ENCODE peak calls at places on chromosomes 6 and 20, in seven cellular contexts. X is GM23248; Z is RPMI7951; N is activated naive CD4-positive, alpha-beta T cell; R is Right ventricle myocardium superior; L is activated B cell treated with CpG ODN at 0.5 μM for 24 hours; Y is body of pancreas. O is an unnamed sample.

GRCh38 chr6:21305827-21306469 is 287.6 kb upstream of the SOX4 start:
- DNase-seq in X (peak; percentile 60), Z (peak; percentile 14), N (no peak), R (no peak), L (no peak), Y (no peak), O (peak; percentile 8)

GRCh38 chr20:5526516-5526915 is 209.8 kb upstream of the PROKR2 start:
- DNase-seq in X (no peak), Z (no peak), N (no peak), R (no peak), L (no peak), Y (no peak), O (no peak)

GRCh38 chr6:53680489-53680888 is 14.9 kb upstream of the KLHL31 start:
- DNase-seq in X (no peak), Z (no peak), N (no peak), R (no peak), L (no peak), Y (no peak), O (no peak)

GRCh38 chr20:13930246-13930645 is 60.2 kb downstream of the SEL1L2 start:
- DNase-seq in X (peak; percentile 55), Z (peak; percentile 57), N (no peak), R (no peak), L (no peak), Y (no peak), O (peak; percentile 11)

GRCh38 chr6:64505312-64505711 is 869.7 kb downstream of the PHF3 start:
- DNase-seq in X (peak; percentile 10), Z (no peak), N (no peak), R (peak; percentile 22), L (no peak), Y (no peak), O (no peak)

GRCh38 chr6:106300944-106301343 is 24.6 kb downstream of the ATG5 start:
- DNase-seq in X (peak; percentile 75), Z (peak; percentile 50), N (no peak), R (no peak), L (no peak), Y (no peak), O (peak; percentile 25)

GRCh38 chr6:51855310-51856082 is 231.9 kb downstream of the PKHD1 start:
- DNase-seq in X (peak; percentile 70), Z (peak; percentile 29), N (no peak), R (no peak), L (no peak), Y (peak; percentile 34), O (peak; percentile 47)

GRCh38 chr20:19975901-19976300 is 41.3 kb upstream of the NAA20 start:
- DNase-seq in X (peak; percentile 58), Z (peak; percentile 47), N (no peak), R (peak; percentile 52), L (no peak), Y (peak; percentile 65), O (no peak)

GRCh38 chr6:73523434-73524123 is 2.7 kb upstream of the EEF1A1 start:
- DNase-seq in X (peak; percentile 67), Z (peak; percentile 60), N (peak; percentile 70), R (peak; percentile 69), L (peak; percentile 78), Y (peak; percentile 84), O (peak; percentile 54)

GRCh38 chr6:161200610-161201201 is 73.2 kb downstream of the AGPAT4 start:
- DNase-seq in X (no peak), Z (no peak), N (no peak), R (no peak), L (no peak), Y (no peak), O (no peak)

GRCh38 chr20:57647006-57647932 is 27.0 kb upstream of the ZBP1 start:
- DNase-seq in X (no peak), Z (no peak), N (no peak), R (no peak), L (no peak), Y (no peak), O (no peak)

GRCh38 chr6:5036309-5036708 is 32.5 kb upstream of the RPP40 start:
- DNase-seq in X (peak; percentile 86), Z (peak; percentile 20), N (no peak), R (no peak), L (no peak), Y (no peak), O (peak; percentile 59)

GRCh38 chr6:52389626-52390360 is 27.8 kb downstream of the PAQR8 start:
- DNase-seq in X (peak; percentile 58), Z (peak; percentile 88), N (no peak), R (peak; percentile 61), L (no peak), Y (peak; percentile 80), O (peak; percentile 42)

GRCh38 chr6:2117447-2117846 is 128.0 kb downstream of the GMDS start:
- DNase-seq in X (no peak), Z (no peak), N (no peak), R (no peak), L (no peak), Y (no peak), O (no peak)

GRCh38 chr20:53921443-53921973 is 148.9 kb downstream of the BCAS1 start:
- DNase-seq in X (no peak), Z (no peak), N (no peak), R (no peak), L (no peak), Y (no peak), O (no peak)

GRCh38 chr6:5471044-5471443 is 209.7 kb downstream of the FARS2 start:
- DNase-seq in X (peak; percentile 83), Z (peak; percentile 51), N (peak; percentile 41), R (peak; percentile 75), L (peak; percentile 24), Y (peak; percentile 68), O (peak; percentile 36)

GRCh38 chr6:2986722-2987196 is 12.9 kb upstream of the NQO2 start:
- DNase-seq in X (peak; percentile 92), Z (peak; percentile 76), N (no peak), R (no peak), L (no peak), Y (no peak), O (peak; percentile 86)

GRCh38 chr6:150070236-150070860 is 1.4 kb upstream of the ULBP3 start:
- DNase-seq in X (no peak), Z (no peak), N (no peak), R (no peak), L (no peak), Y (no peak), O (no peak)

GRCh38 chr6:118528129-118528528 is 20.0 kb upstream of the PLN start:
- DNase-seq in X (no peak), Z (no peak), N (no peak), R (no peak), L (no peak), Y (no peak), O (no peak)

GRCh38 chr6:144434308-144434990 is 149.3 kb downstream of the UTRN start:
- DNase-seq in X (peak; percentile 96), Z (peak; percentile 79), N (no peak), R (no peak), L (no peak), Y (no peak), O (peak; percentile 58)

GRCh38 chr6:41716516-41717446 is 18.6 kb downstream of the TFEB start:
- DNase-seq in X (peak; percentile 27), Z (peak; percentile 44), N (no peak), R (no peak), L (no peak), Y (peak; percentile 23), O (no peak)

GRCh38 chr6:146895772-146896061 is 296.9 kb downstream of the ADGB start:
- DNase-seq in X (no peak), Z (no peak), N (no peak), R (no peak), L (no peak), Y (no peak), O (no peak)

GRCh38 chr20:35791823-35792222 is 20.0 kb downstream of the PHF20 start:
- DNase-seq in X (peak; percentile 94), Z (no peak), N (no peak), R (no peak), L (no peak), Y (no peak), O (peak; percentile 28)

GRCh38 chr6:150466196-150466595 is 97.4 kb downstream of the IYD start:
- DNase-seq in X (no peak), Z (no peak), N (no peak), R (no peak), L (no peak), Y (no peak), O (no peak)

GRCh38 chr6:31135710-31136109 is 3.2 kb downstream of the PSORS1C2 start:
- DNase-seq in X (no peak), Z (no peak), N (no peak), R (no peak), L (no peak), Y (no peak), O (no peak)

GRCh38 chr6:25193147-25193864 is 85.9 kb upstream of the CARMIL1 start:
- DNase-seq in X (peak; percentile 98), Z (peak; percentile 97), N (no peak), R (no peak), L (no peak), Y (peak; percentile 18), O (peak; percentile 89)

GRCh38 chr6:3825331-3825831 is 23.8 kb upstream of the FAM50B start:
- DNase-seq in X (peak; percentile 81), Z (peak; percentile 71), N (no peak), R (peak; percentile 80), L (no peak), Y (peak; percentile 48), O (peak; percentile 87)

GRCh38 chr6:26305097-26305841 is 59.7 kb upstream of the BTN3A2 start:
- DNase-seq in X (peak; percentile 66), Z (peak; percentile 62), N (peak; percentile 51), R (peak; percentile 49), L (peak; percentile 39), Y (peak; percentile 67), O (peak; percentile 68)

GRCh38 chr6:136470044-136470443 is 80.2 kb downstream of the MAP7 start:
- DNase-seq in X (no peak), Z (no peak), N (no peak), R (no peak), L (no peak), Y (no peak), O (no peak)

GRCh38 chr6:53544050-53544499 is 826 bp downstream of the GCLC start:
- DNase-seq in X (peak; percentile 49), Z (peak; percentile 15), N (no peak), R (no peak), L (no peak), Y (peak; percentile 35), O (peak; percentile 22)

GRCh38 chr6:109865968-109866367 is 112.1 kb upstream of the GPR6 start:
- DNase-seq in X (no peak), Z (no peak), N (no peak), R (no peak), L (no peak), Y (no peak), O (no peak)

GRCh38 chr20:5393218-5393870 is 76.6 kb upstream of the PROKR2 start:
- DNase-seq in X (no peak), Z (peak; percentile 10), N (no peak), R (no peak), L (no peak), Y (no peak), O (no peak)

GRCh38 chr6:125924169-125924568 is 32.4 kb upstream of the HINT3 start:
- DNase-seq in X (peak; percentile 42), Z (peak; percentile 90), N (no peak), R (no peak), L (no peak), Y (no peak), O (peak; percentile 7)